ENCODE peak calls at places on chromosomes 7 and 10, in seven cellular contexts. One of them, this sample, is unnamed.

GRCh38 chr7:38374507-38374906 is 101.1 kb upstream of the TARP start:
- DNase-seq in GM23338: peak; percentile 80
- DNase-seq in PC-3: peak; percentile 48
- DNase-seq in HFF-Myc: no peak
- DNase-seq in skeletal muscle cell: no peak
- DNase-seq in psoas muscle: no peak
- DNase-seq in AG09309: no peak
- DNase-seq in this sample: no peak

GRCh38 chr10:33211123-33211878 is 123.2 kb downstream of the NRP1 start:
- DNase-seq in GM23338: no peak
- DNase-seq in PC-3: peak; percentile 53
- DNase-seq in HFF-Myc: peak; percentile 36
- DNase-seq in skeletal muscle cell: peak; percentile 77
- DNase-seq in psoas muscle: peak; percentile 58
- DNase-seq in AG09309: peak; percentile 85
- DNase-seq in this sample: no peak

GRCh38 chr7:140010194-140010895 is 52.4 kb downstream of the PARP12 start:
- DNase-seq in GM23338: no peak
- DNase-seq in PC-3: no peak
- DNase-seq in HFF-Myc: no peak
- DNase-seq in skeletal muscle cell: no peak
- DNase-seq in psoas muscle: no peak
- DNase-seq in AG09309: no peak
- DNase-seq in this sample: no peak

GRCh38 chr10:89810908-89811515 is 109.6 kb downstream of the KIF20B start:
- DNase-seq in GM23338: no peak
- DNase-seq in PC-3: no peak
- DNase-seq in HFF-Myc: no peak
- DNase-seq in skeletal muscle cell: no peak
- DNase-seq in psoas muscle: no peak
- DNase-seq in AG09309: no peak
- DNase-seq in this sample: no peak

GRCh38 chr10:112446055-112446854 is 459 bp downstream of the ZDHHC6 start:
- DNase-seq in GM23338: no peak
- DNase-seq in PC-3: no peak
- DNase-seq in HFF-Myc: no peak
- DNase-seq in skeletal muscle cell: no peak
- DNase-seq in psoas muscle: no peak
- DNase-seq in AG09309: no peak
- DNase-seq in this sample: no peak

GRCh38 chr10:132467464-132468149 is 70.0 kb upstream of the INPP5A start:
- DNase-seq in GM23338: no peak
- DNase-seq in PC-3: no peak
- DNase-seq in HFF-Myc: no peak
- DNase-seq in skeletal muscle cell: no peak
- DNase-seq in psoas muscle: peak; percentile 10
- DNase-seq in AG09309: no peak
- DNase-seq in this sample: no peak

GRCh38 chr7:118195837-118196474 is 12.0 kb downstream of the LSM8 start:
- DNase-seq in GM23338: peak; percentile 90
- DNase-seq in PC-3: peak; percentile 77
- DNase-seq in HFF-Myc: peak; percentile 46
- DNase-seq in skeletal muscle cell: peak; percentile 13
- DNase-seq in psoas muscle: no peak
- DNase-seq in AG09309: no peak
- DNase-seq in this sample: no peak

GRCh38 chr10:17084258-17084657 is 45.4 kb downstream of the CUBN start:
- DNase-seq in GM23338: no peak
- DNase-seq in PC-3: no peak
- DNase-seq in HFF-Myc: no peak
- DNase-seq in skeletal muscle cell: no peak
- DNase-seq in psoas muscle: no peak
- DNase-seq in AG09309: no peak
- DNase-seq in this sample: no peak

GRCh38 chr10:80454526-80455460 is 683 bp downstream of the TSPAN14 start:
- DNase-seq in GM23338: peak; percentile 59
- DNase-seq in PC-3: no peak
- DNase-seq in HFF-Myc: no peak
- DNase-seq in skeletal muscle cell: no peak
- DNase-seq in psoas muscle: peak; percentile 48
- DNase-seq in AG09309: no peak
- DNase-seq in this sample: no peak

GRCh38 chr7:157003445-157004049 is 6.9 kb downstream of the MNX1 start:
- DNase-seq in GM23338: peak; percentile 88
- DNase-seq in PC-3: no peak
- DNase-seq in HFF-Myc: no peak
- DNase-seq in skeletal muscle cell: no peak
- DNase-seq in psoas muscle: no peak
- DNase-seq in AG09309: no peak
- DNase-seq in this sample: no peak

GRCh38 chr7:22725585-22725984 is 1.4 kb upstream of the IL6 start:
- DNase-seq in GM23338: peak; percentile 67
- DNase-seq in PC-3: peak; percentile 48
- DNase-seq in HFF-Myc: no peak
- DNase-seq in skeletal muscle cell: no peak
- DNase-seq in psoas muscle: no peak
- DNase-seq in AG09309: no peak
- DNase-seq in this sample: no peak

GRCh38 chr7:3527496-3528124 is 226.6 kb downstream of the SDK1 start:
- DNase-seq in GM23338: no peak
- DNase-seq in PC-3: no peak
- DNase-seq in HFF-Myc: no peak
- DNase-seq in skeletal muscle cell: no peak
- DNase-seq in psoas muscle: no peak
- DNase-seq in AG09309: no peak
- DNase-seq in this sample: no peak

GRCh38 chr7:119472398-119473038 is 800.5 kb upstream of the KCND2 start:
- DNase-seq in GM23338: peak; percentile 31
- DNase-seq in PC-3: no peak
- DNase-seq in HFF-Myc: no peak
- DNase-seq in skeletal muscle cell: no peak
- DNase-seq in psoas muscle: no peak
- DNase-seq in AG09309: no peak
- DNase-seq in this sample: no peak

GRCh38 chr7:100119701-100120517 is 475 bp downstream of the CNPY4 start:
- DNase-seq in GM23338: peak; percentile 81
- DNase-seq in PC-3: peak; percentile 57
- DNase-seq in HFF-Myc: no peak
- DNase-seq in skeletal muscle cell: no peak
- DNase-seq in psoas muscle: peak; percentile 68
- DNase-seq in AG09309: no peak
- DNase-seq in this sample: peak; percentile 96

GRCh38 chr7:40680657-40681056 is 545.9 kb downstream of the SUGCT start:
- DNase-seq in GM23338: peak; percentile 74
- DNase-seq in PC-3: peak; percentile 39
- DNase-seq in HFF-Myc: no peak
- DNase-seq in skeletal muscle cell: no peak
- DNase-seq in psoas muscle: no peak
- DNase-seq in AG09309: no peak
- DNase-seq in this sample: no peak

GRCh38 chr7:5679741-5680473 is 101.6 kb downstream of the RNF216 start:
- DNase-seq in GM23338: no peak
- DNase-seq in PC-3: no peak
- DNase-seq in HFF-Myc: no peak
- DNase-seq in skeletal muscle cell: no peak
- DNase-seq in psoas muscle: peak; percentile 52
- DNase-seq in AG09309: no peak
- DNase-seq in this sample: no peak

GRCh38 chr10:123287594-123288247 is 133.5 kb downstream of the BUB3 start:
- DNase-seq in GM23338: no peak
- DNase-seq in PC-3: peak; percentile 85
- DNase-seq in HFF-Myc: no peak
- DNase-seq in skeletal muscle cell: no peak
- DNase-seq in psoas muscle: no peak
- DNase-seq in AG09309: no peak
- DNase-seq in this sample: no peak

GRCh38 chr7:26195182-26195581 is 5.4 kb downstream of the HNRNPA2B1 start:
- DNase-seq in GM23338: no peak
- DNase-seq in PC-3: no peak
- DNase-seq in HFF-Myc: no peak
- DNase-seq in skeletal muscle cell: no peak
- DNase-seq in psoas muscle: no peak
- DNase-seq in AG09309: no peak
- DNase-seq in this sample: no peak
- H3K4me3 ChIP-seq in GM23338: peak overlapping the region; percentile 15
- H3K4me3 ChIP-seq in PC-3: no peak overlapping the region
- H3K4me3 ChIP-seq in HFF-Myc: peak overlapping the region; percentile 87
- H3K4me3 ChIP-seq in skeletal muscle cell: no peak overlapping the region
- H3K4me3 ChIP-seq in psoas muscle: peak overlapping the region; percentile 90
- H3K4me3 ChIP-seq in AG09309: no peak overlapping the region
- H3K4me3 ChIP-seq in this sample: no peak overlapping the region

GRCh38 chr10:3046941-3047621 is 20.3 kb upstream of the PFKP start:
- DNase-seq in GM23338: no peak
- DNase-seq in PC-3: no peak
- DNase-seq in HFF-Myc: no peak
- DNase-seq in skeletal muscle cell: no peak
- DNase-seq in psoas muscle: no peak
- DNase-seq in AG09309: no peak
- DNase-seq in this sample: no peak

GRCh38 chr10:3046210-3046779 is 21.1 kb upstream of the PFKP start:
- DNase-seq in GM23338: no peak
- DNase-seq in PC-3: no peak
- DNase-seq in HFF-Myc: no peak
- DNase-seq in skeletal muscle cell: no peak
- DNase-seq in psoas muscle: no peak
- DNase-seq in AG09309: no peak
- DNase-seq in this sample: no peak

GRCh38 chr10:3047622-3047995 is 19.7 kb upstream of the PFKP start:
- DNase-seq in GM23338: no peak
- DNase-seq in PC-3: no peak
- DNase-seq in HFF-Myc: no peak
- DNase-seq in skeletal muscle cell: no peak
- DNase-seq in psoas muscle: no peak
- DNase-seq in AG09309: no peak
- DNase-seq in this sample: no peak

GRCh38 chr10:3043512-3044368 is 23.6 kb upstream of the PFKP start:
- DNase-seq in GM23338: peak; percentile 86
- DNase-seq in PC-3: peak; percentile 62
- DNase-seq in HFF-Myc: peak; percentile 52
- DNase-seq in skeletal muscle cell: no peak
- DNase-seq in psoas muscle: peak; percentile 47
- DNase-seq in AG09309: peak; percentile 43
- DNase-seq in this sample: no peak

GRCh38 chr10:3045471-3046209 is 21.7 kb upstream of the PFKP start:
- DNase-seq in GM23338: peak; percentile 68
- DNase-seq in PC-3: peak; percentile 52
- DNase-seq in HFF-Myc: no peak
- DNase-seq in skeletal muscle cell: no peak
- DNase-seq in psoas muscle: peak; percentile 61
- DNase-seq in AG09309: peak; percentile 62
- DNase-seq in this sample: peak; percentile 95
- H3K4me3 ChIP-seq in GM23338: no peak overlapping the region
- H3K4me3 ChIP-seq in PC-3: peak overlapping the region; percentile 42
- H3K4me3 ChIP-seq in HFF-Myc: no peak overlapping the region
- H3K4me3 ChIP-seq in skeletal muscle cell: no peak overlapping the region
- H3K4me3 ChIP-seq in psoas muscle: no peak overlapping the region
- H3K4me3 ChIP-seq in AG09309: peak overlapping the region; percentile 4
- H3K4me3 ChIP-seq in this sample: peak overlapping the region; percentile 19

GRCh38 chr7:27187702-27188665 is 3.0 kb upstream of the HOXA11 start:
- DNase-seq in GM23338: peak; percentile 72
- DNase-seq in PC-3: peak; percentile 52
- DNase-seq in HFF-Myc: no peak
- DNase-seq in skeletal muscle cell: no peak
- DNase-seq in psoas muscle: no peak
- DNase-seq in AG09309: no peak
- DNase-seq in this sample: no peak
- H3K4me3 ChIP-seq in GM23338: peak overlapping the region; percentile 48
- H3K4me3 ChIP-seq in PC-3: peak overlapping the region; percentile 91
- H3K4me3 ChIP-seq in HFF-Myc: peak overlapping the region; percentile 83
- H3K4me3 ChIP-seq in skeletal muscle cell: peak overlapping the region; percentile 36
- H3K4me3 ChIP-seq in psoas muscle: peak overlapping the region; percentile 32
- H3K4me3 ChIP-seq in AG09309: peak overlapping the region; percentile 70
- H3K4me3 ChIP-seq in this sample: peak overlapping the region; percentile 20

GRCh38 chr10:26439436-26440090 is 1.4 kb downstream of the APBB1IP start:
- DNase-seq in GM23338: no peak
- DNase-seq in PC-3: no peak
- DNase-seq in HFF-Myc: no peak
- DNase-seq in skeletal muscle cell: no peak
- DNase-seq in psoas muscle: no peak
- DNase-seq in AG09309: no peak
- DNase-seq in this sample: peak; percentile 26
- H3K4me3 ChIP-seq in GM23338: peak overlapping the region; percentile 63
- H3K4me3 ChIP-seq in PC-3: no peak overlapping the region
- H3K4me3 ChIP-seq in HFF-Myc: no peak overlapping the region
- H3K4me3 ChIP-seq in skeletal muscle cell: no peak overlapping the region
- H3K4me3 ChIP-seq in psoas muscle: peak overlapping the region; percentile 56
- H3K4me3 ChIP-seq in AG09309: peak overlapping the region; percentile 67
- H3K4me3 ChIP-seq in this sample: peak overlapping the region; percentile 54

GRCh38 chr7:50335795-50336754 is 31.6 kb downstream of the IKZF1 start:
- DNase-seq in GM23338: no peak
- DNase-seq in PC-3: no peak
- DNase-seq in HFF-Myc: no peak
- DNase-seq in skeletal muscle cell: no peak
- DNase-seq in psoas muscle: no peak
- DNase-seq in AG09309: no peak
- DNase-seq in this sample: no peak
- H3K4me3 ChIP-seq in GM23338: no peak overlapping the region
- H3K4me3 ChIP-seq in PC-3: no peak overlapping the region
- H3K4me3 ChIP-seq in HFF-Myc: no peak overlapping the region
- H3K4me3 ChIP-seq in skeletal muscle cell: no peak overlapping the region
- H3K4me3 ChIP-seq in psoas muscle: no peak overlapping the region
- H3K4me3 ChIP-seq in AG09309: no peak overlapping the region
- H3K4me3 ChIP-seq in this sample: no peak overlapping the region

This sample was measured in esophagus muscularis mucosa.